ENCODE peak calls at places on chromosomes 4 and X, in six cellular contexts. One of them, this sample, is unnamed.

GRCh38 chrX:13934731-13935130 is 95.0 kb downstream of the GEMIN8 start:
- DNase-seq in tibial nerve: no peak
- DNase-seq in right atrium auricular region: no peak
- DNase-seq in astrocyte: no peak
- DNase-seq in endodermal cell: no peak
- DNase-seq in neural progenitor cell: no peak
- DNase-seq in this sample: no peak

GRCh38 chr4:61443813-61444510 is 243.8 kb downstream of the ADGRL3 start:
- DNase-seq in endodermal cell: no peak
- DNase-seq in astrocyte: peak
- DNase-seq in tibial nerve: no peak
- DNase-seq in right atrium auricular region: no peak
- DNase-seq in neural progenitor cell: no peak
- DNase-seq in this sample: peak

GRCh38 chrX:31499120-31499519 is 427.3 kb upstream of the FTHL17 start:
- DNase-seq in tibial nerve: no peak
- DNase-seq in right atrium auricular region: no peak
- DNase-seq in neural progenitor cell: peak
- DNase-seq in endodermal cell: no peak
- DNase-seq in astrocyte: peak
- DNase-seq in this sample: peak

GRCh38 chrX:97524997-97525396 is 641.3 kb downstream of the RPA4 start:
- DNase-seq in astrocyte: peak
- DNase-seq in right atrium auricular region: no peak
- DNase-seq in endodermal cell: no peak
- DNase-seq in neural progenitor cell: peak
- DNase-seq in tibial nerve: no peak
- DNase-seq in this sample: no peak

GRCh38 chr4:144644368-144645101 is 1.4 kb upstream of the HHIP start:
- DNase-seq in neural progenitor cell: no peak
- DNase-seq in right atrium auricular region: no peak
- DNase-seq in endodermal cell: no peak
- DNase-seq in tibial nerve: no peak
- DNase-seq in astrocyte: no peak
- DNase-seq in this sample: peak

GRCh38 chr4:171813195-171813955 is at the start of gene GALNTL6:
- DNase-seq in endodermal cell: no peak
- DNase-seq in neural progenitor cell: peak
- DNase-seq in tibial nerve: no peak
- DNase-seq in right atrium auricular region: no peak
- DNase-seq in astrocyte: peak
- DNase-seq in this sample: peak

GRCh38 chr4:155248002-155248896 is 39.8 kb downstream of the NPY2R start:
- DNase-seq in tibial nerve: no peak
- DNase-seq in right atrium auricular region: no peak
- DNase-seq in astrocyte: no peak
- DNase-seq in endodermal cell: peak
- DNase-seq in neural progenitor cell: peak
- DNase-seq in this sample: no peak

GRCh38 chr4:82555279-82555678 is 6.5 kb downstream of the TMEM150C start:
- DNase-seq in tibial nerve: no peak
- DNase-seq in endodermal cell: no peak
- DNase-seq in neural progenitor cell: peak
- DNase-seq in astrocyte: no peak
- DNase-seq in right atrium auricular region: no peak
- DNase-seq in this sample: no peak

GRCh38 chr4:113534698-113535097 is 226.8 kb downstream of the CAMK2D start:
- DNase-seq in right atrium auricular region: no peak
- DNase-seq in endodermal cell: no peak
- DNase-seq in tibial nerve: no peak
- DNase-seq in astrocyte: peak
- DNase-seq in neural progenitor cell: no peak
- DNase-seq in this sample: peak

GRCh38 chr4:170687751-170688150 is 598.0 kb upstream of the AADAT start:
- DNase-seq in tibial nerve: no peak
- DNase-seq in neural progenitor cell: no peak
- DNase-seq in endodermal cell: peak
- DNase-seq in astrocyte: no peak
- DNase-seq in right atrium auricular region: no peak
- DNase-seq in this sample: no peak

GRCh38 chrX:112083624-112084326 is 1.2 kb upstream of the TRPC5 start:
- DNase-seq in right atrium auricular region: no peak
- DNase-seq in endodermal cell: peak
- DNase-seq in neural progenitor cell: peak
- DNase-seq in tibial nerve: no peak
- DNase-seq in astrocyte: no peak
- DNase-seq in this sample: no peak

GRCh38 chr4:40309250-40309774 is 25.8 kb upstream of the CHRNA9 start:
- DNase-seq in tibial nerve: peak
- DNase-seq in endodermal cell: peak
- DNase-seq in neural progenitor cell: peak
- DNase-seq in astrocyte: peak
- DNase-seq in right atrium auricular region: peak
- DNase-seq in this sample: peak
- H3K4me3 ChIP-seq in tibial nerve: no peak
- H3K4me3 ChIP-seq in endodermal cell: peak
- H3K4me3 ChIP-seq in neural progenitor cell: no peak
- H3K4me3 ChIP-seq in astrocyte: no peak
- H3K4me3 ChIP-seq in right atrium auricular region: no peak
- H3K4me3 ChIP-seq in this sample: peak

GRCh38 chrX:68697036-68697435 is 49.6 kb downstream of the STARD8 start:
- DNase-seq in astrocyte: no peak
- DNase-seq in right atrium auricular region: no peak
- DNase-seq in tibial nerve: no peak
- DNase-seq in neural progenitor cell: no peak
- DNase-seq in endodermal cell: no peak
- DNase-seq in this sample: no peak

GRCh38 chrX:68697465-68698125 is 50.1 kb downstream of the STARD8 start:
- DNase-seq in endodermal cell: no peak
- DNase-seq in right atrium auricular region: no peak
- DNase-seq in neural progenitor cell: no peak
- DNase-seq in tibial nerve: no peak
- DNase-seq in astrocyte: no peak
- DNase-seq in this sample: no peak

GRCh38 chrX:68696267-68696666 is 48.8 kb downstream of the STARD8 start:
- DNase-seq in tibial nerve: no peak
- DNase-seq in endodermal cell: no peak
- DNase-seq in neural progenitor cell: no peak
- DNase-seq in right atrium auricular region: no peak
- DNase-seq in astrocyte: no peak
- DNase-seq in this sample: no peak

GRCh38 chrX:68699960-68700746 is 52.7 kb downstream of the STARD8 start:
- DNase-seq in right atrium auricular region: no peak
- DNase-seq in astrocyte: peak
- DNase-seq in neural progenitor cell: no peak
- DNase-seq in endodermal cell: no peak
- DNase-seq in tibial nerve: no peak
- DNase-seq in this sample: no peak

DNA sequence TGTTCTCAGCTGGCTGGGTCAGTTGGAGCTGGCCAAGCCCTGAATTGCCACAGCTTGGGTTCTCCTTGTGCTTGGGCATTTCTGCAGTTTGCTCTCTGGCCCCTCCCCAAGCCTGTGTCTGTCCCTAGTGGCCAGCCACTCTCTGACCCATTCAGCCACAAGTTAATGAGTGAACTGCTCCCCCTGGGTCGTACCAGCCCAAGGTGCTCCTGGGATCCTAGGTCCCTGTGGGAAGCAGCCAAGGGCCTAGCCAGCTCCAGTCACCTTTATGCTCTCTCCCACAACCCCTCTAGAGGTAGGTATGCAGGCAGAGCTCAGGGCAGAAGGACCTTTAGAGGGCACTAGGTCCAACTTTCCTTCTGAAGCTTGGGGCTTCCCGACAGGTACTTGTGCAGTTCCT is 51.5 kb downstream of the STARD8 start:
- DNase-seq in endodermal cell: peak
- DNase-seq in tibial nerve: no peak
- DNase-seq in right atrium auricular region: no peak
- DNase-seq in astrocyte: no peak
- DNase-seq in neural progenitor cell: no peak
- DNase-seq in this sample: no peak
- TF ChIP-seq CTCF in endodermal cell: peak
- TF ChIP-seq CTCF in tibial nerve: no peak
- TF ChIP-seq CTCF in right atrium auricular region: peak
- TF ChIP-seq CTCF in astrocyte: no peak
- TF ChIP-seq CTCF in neural progenitor cell: no peak
- TF ChIP-seq CTCF in this sample: no peak

DNA sequence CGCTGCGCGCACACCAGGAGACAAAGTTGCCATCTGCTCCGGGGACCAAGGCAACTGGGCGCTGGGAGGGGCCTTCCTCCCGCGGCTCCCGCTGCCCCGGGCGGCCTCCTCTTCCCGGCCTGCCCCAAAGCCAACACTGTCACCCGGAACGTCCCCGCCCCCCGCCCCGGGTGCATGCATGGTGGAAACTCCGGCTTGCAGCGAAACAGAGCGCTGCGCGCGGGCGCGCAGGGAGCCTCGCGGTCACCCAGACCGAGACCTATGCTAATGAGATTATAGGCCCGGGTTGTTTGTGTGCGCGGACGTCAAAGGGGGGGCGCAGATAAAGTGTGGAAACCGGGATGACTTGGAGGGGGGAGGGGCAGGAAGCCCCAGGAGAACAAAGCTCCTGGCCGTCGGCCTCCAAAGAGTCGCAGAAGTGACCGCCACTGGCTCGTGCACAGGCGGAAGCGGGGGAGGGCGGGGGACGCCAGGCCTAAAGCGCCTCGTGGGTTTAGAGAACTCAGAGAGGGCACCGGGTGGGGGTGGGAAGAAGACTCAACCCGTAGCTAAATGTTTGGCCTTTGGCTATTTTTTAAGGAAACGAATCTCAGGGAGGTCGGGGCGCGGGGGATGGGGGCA is 88.8 kb downstream of the BCOR start:
- DNase-seq in astrocyte: no peak
- DNase-seq in neural progenitor cell: peak
- DNase-seq in endodermal cell: peak
- DNase-seq in right atrium auricular region: no peak
- DNase-seq in tibial nerve: no peak
- DNase-seq in this sample: no peak
- H3K4me3 ChIP-seq in astrocyte: peak
- H3K4me3 ChIP-seq in neural progenitor cell: peak
- H3K4me3 ChIP-seq in endodermal cell: peak
- H3K4me3 ChIP-seq in right atrium auricular region: peak
- H3K4me3 ChIP-seq in tibial nerve: no peak
- H3K4me3 ChIP-seq in this sample: peak

GRCh38 chrX:79515529-79515928 is 148.4 kb upstream of the ITM2A start:
- DNase-seq in tibial nerve: no peak
- DNase-seq in neural progenitor cell: no peak
- DNase-seq in astrocyte: no peak
- DNase-seq in endodermal cell: no peak
- DNase-seq in right atrium auricular region: no peak
- DNase-seq in this sample: no peak
- TF ChIP-seq CTCF in tibial nerve: no peak
- TF ChIP-seq CTCF in neural progenitor cell: peak
- TF ChIP-seq CTCF in astrocyte: no peak
- TF ChIP-seq CTCF in endodermal cell: peak
- TF ChIP-seq CTCF in right atrium auricular region: no peak
- TF ChIP-seq CTCF in this sample: no peak

DNA sequence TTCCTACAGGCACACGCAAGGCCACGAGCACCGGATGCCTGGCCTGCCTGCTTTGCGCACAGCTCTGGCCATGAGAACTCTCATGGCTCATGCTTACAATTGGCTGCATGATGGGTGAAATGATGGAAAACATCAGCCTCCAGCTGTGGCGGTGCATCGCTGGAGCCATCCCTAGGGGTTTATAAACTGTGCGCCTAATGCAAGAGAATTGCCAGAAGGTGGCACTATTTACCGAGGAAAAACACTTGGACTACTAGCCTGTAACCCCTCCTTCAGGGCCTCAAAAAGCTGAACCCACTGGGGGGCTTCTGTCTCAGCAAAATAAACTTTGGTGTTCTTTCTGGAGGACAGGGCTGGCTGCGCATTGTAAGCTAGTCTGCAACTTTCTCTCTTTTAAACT is 51.9 kb downstream of the PHKA2 start:
- DNase-seq in neural progenitor cell: peak
- DNase-seq in right atrium auricular region: no peak
- DNase-seq in astrocyte: no peak
- DNase-seq in endodermal cell: peak
- DNase-seq in tibial nerve: no peak
- DNase-seq in this sample: peak
- H3K4me3 ChIP-seq in neural progenitor cell: no peak
- H3K4me3 ChIP-seq in right atrium auricular region: no peak
- H3K4me3 ChIP-seq in astrocyte: no peak
- H3K4me3 ChIP-seq in endodermal cell: no peak
- H3K4me3 ChIP-seq in tibial nerve: no peak
- H3K4me3 ChIP-seq in this sample: no peak

GRCh38 chr4:55397024-55397520 is 1.3 kb downstream of the TMEM165 start:
- DNase-seq in astrocyte: peak
- DNase-seq in endodermal cell: peak
- DNase-seq in right atrium auricular region: no peak
- DNase-seq in tibial nerve: no peak
- DNase-seq in neural progenitor cell: no peak
- DNase-seq in this sample: peak

GRCh38 chr4:55395529-55396304 is at the start of gene TMEM165:
- DNase-seq in tibial nerve: peak
- DNase-seq in astrocyte: peak
- DNase-seq in right atrium auricular region: peak
- DNase-seq in neural progenitor cell: peak
- DNase-seq in endodermal cell: peak
- DNase-seq in this sample: peak

GRCh38 chr4:55393461-55394320 is 2.1 kb upstream of the TMEM165 start:
- DNase-seq in astrocyte: no peak
- DNase-seq in tibial nerve: no peak
- DNase-seq in right atrium auricular region: no peak
- DNase-seq in neural progenitor cell: no peak
- DNase-seq in endodermal cell: no peak
- DNase-seq in this sample: no peak

GRCh38 chr4:55396305-55397023 is 707 bp downstream of the TMEM165 start:
- DNase-seq in astrocyte: peak
- DNase-seq in endodermal cell: peak
- DNase-seq in tibial nerve: no peak
- DNase-seq in neural progenitor cell: peak
- DNase-seq in right atrium auricular region: peak
- DNase-seq in this sample: peak

DNA sequence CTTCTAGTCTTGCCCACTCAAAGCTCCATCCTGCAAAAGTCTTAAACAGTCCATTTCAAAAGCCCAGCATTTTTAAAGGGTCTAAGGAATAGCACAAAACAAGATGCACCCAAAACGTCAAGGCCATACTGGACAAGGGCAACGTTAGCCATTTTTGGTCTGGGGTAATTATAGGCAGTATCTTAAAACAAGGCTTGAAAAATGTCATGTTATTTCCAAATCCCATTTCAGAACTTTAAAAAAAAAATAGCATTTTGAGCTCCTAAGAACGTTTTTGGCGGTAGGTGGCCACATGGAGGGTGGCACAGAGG is 584 bp upstream of the TMEM165 start:
- DNase-seq in neural progenitor cell: no peak
- DNase-seq in right atrium auricular region: no peak
- DNase-seq in tibial nerve: no peak
- DNase-seq in astrocyte: no peak
- DNase-seq in endodermal cell: no peak
- DNase-seq in this sample: no peak
- TF ChIP-seq CTCF in neural progenitor cell: no peak
- TF ChIP-seq CTCF in right atrium auricular region: no peak
- TF ChIP-seq CTCF in tibial nerve: peak
- TF ChIP-seq CTCF in astrocyte: no peak
- TF ChIP-seq CTCF in endodermal cell: peak
- TF ChIP-seq CTCF in this sample: no peak

DNA sequence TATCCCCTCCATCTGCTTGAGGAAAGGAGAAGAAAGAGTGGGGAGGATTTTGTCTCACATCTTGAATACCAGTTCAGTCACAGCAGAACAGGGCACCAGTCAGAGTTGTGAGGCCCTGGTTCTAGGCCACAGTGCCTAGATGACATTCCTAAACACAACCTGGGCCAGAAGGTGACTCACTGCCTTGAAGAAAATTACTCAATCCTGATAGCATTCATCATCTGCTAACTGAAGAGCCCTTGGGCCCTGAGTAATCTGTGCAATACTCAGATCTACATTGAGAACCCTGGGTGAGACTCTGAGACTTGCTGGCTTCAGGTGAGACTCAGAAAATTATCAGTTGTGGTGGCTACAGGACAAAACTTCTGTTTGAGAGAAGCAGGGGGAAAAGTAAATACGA is 20.5 kb upstream of the PRR32 start:
- DNase-seq in right atrium auricular region: no peak
- DNase-seq in astrocyte: no peak
- DNase-seq in neural progenitor cell: no peak
- DNase-seq in endodermal cell: no peak
- DNase-seq in tibial nerve: no peak
- DNase-seq in this sample: no peak
- H3K4me3 ChIP-seq in right atrium auricular region: no peak
- H3K4me3 ChIP-seq in astrocyte: no peak
- H3K4me3 ChIP-seq in neural progenitor cell: no peak
- H3K4me3 ChIP-seq in endodermal cell: no peak
- H3K4me3 ChIP-seq in tibial nerve: no peak
- H3K4me3 ChIP-seq in this sample: no peak